ENCODE peak calls at places on chromosomes 1 and 21, in seven cellular contexts. One of them, this sample, is unnamed.

GRCh38 chr1:199914546-199914945 is 113.0 kb upstream of the NR5A2 start:
- DNase-seq in nucleus accumbens: no peak
- DNase-seq in mucosa of gallbladder: no peak
- DNase-seq in fibroblast of lung: no peak
- DNase-seq in natural killer cell treated with Interleukin-12 subunit alpha and Interleukin-12 subunit beta and Interleukin-15 and Interleukin-18, amount 100 ng/mL, for 72 hours: no peak
- DNase-seq in HTR-8/SVneo: no peak
- DNase-seq in mucosa of descending colon: no peak
- DNase-seq in this sample: no peak

GRCh38 chr1:56473582-56474270 is 105.6 kb downstream of the PLPP3 start:
- DNase-seq in nucleus accumbens: no peak
- DNase-seq in mucosa of gallbladder: no peak
- DNase-seq in fibroblast of lung: no peak
- DNase-seq in natural killer cell treated with Interleukin-12 subunit alpha and Interleukin-12 subunit beta and Interleukin-15 and Interleukin-18, amount 100 ng/mL, for 72 hours: no peak
- DNase-seq in HTR-8/SVneo: no peak
- DNase-seq in mucosa of descending colon: no peak
- DNase-seq in this sample: peak

GRCh38 chr1:220528679-220529529 is 968 bp downstream of the MARK1 start:
- DNase-seq in nucleus accumbens: no peak
- DNase-seq in mucosa of gallbladder: no peak
- DNase-seq in fibroblast of lung: no peak
- DNase-seq in natural killer cell treated with Interleukin-12 subunit alpha and Interleukin-12 subunit beta and Interleukin-15 and Interleukin-18, amount 100 ng/mL, for 72 hours: no peak
- DNase-seq in HTR-8/SVneo: no peak
- DNase-seq in mucosa of descending colon: peak
- DNase-seq in this sample: peak

GRCh38 chr21:36976882-36977651 is 10.6 kb upstream of the HLCS start:
- DNase-seq in nucleus accumbens: no peak
- DNase-seq in mucosa of gallbladder: peak
- DNase-seq in fibroblast of lung: peak
- DNase-seq in natural killer cell treated with Interleukin-12 subunit alpha and Interleukin-12 subunit beta and Interleukin-15 and Interleukin-18, amount 100 ng/mL, for 72 hours: no peak
- DNase-seq in HTR-8/SVneo: peak
- DNase-seq in mucosa of descending colon: no peak
- DNase-seq in this sample: no peak

GRCh38 chr1:67732750-67733151 is 47.8 kb downstream of the GADD45A start:
- DNase-seq in nucleus accumbens: no peak
- DNase-seq in mucosa of gallbladder: no peak
- DNase-seq in fibroblast of lung: peak
- DNase-seq in natural killer cell treated with Interleukin-12 subunit alpha and Interleukin-12 subunit beta and Interleukin-15 and Interleukin-18, amount 100 ng/mL, for 72 hours: no peak
- DNase-seq in HTR-8/SVneo: no peak
- DNase-seq in mucosa of descending colon: no peak
- DNase-seq in this sample: no peak

GRCh38 chr21:45306832-45307571 is 19.3 kb upstream of the POFUT2 start:
- DNase-seq in nucleus accumbens: peak
- DNase-seq in mucosa of gallbladder: peak
- DNase-seq in fibroblast of lung: peak
- DNase-seq in natural killer cell treated with Interleukin-12 subunit alpha and Interleukin-12 subunit beta and Interleukin-15 and Interleukin-18, amount 100 ng/mL, for 72 hours: no peak
- DNase-seq in HTR-8/SVneo: no peak
- DNase-seq in mucosa of descending colon: peak
- DNase-seq in this sample: peak

GRCh38 chr1:231460614-231461013 is 38.5 kb upstream of the EGLN1 start:
- DNase-seq in nucleus accumbens: no peak
- DNase-seq in mucosa of gallbladder: peak
- DNase-seq in fibroblast of lung: no peak
- DNase-seq in natural killer cell treated with Interleukin-12 subunit alpha and Interleukin-12 subunit beta and Interleukin-15 and Interleukin-18, amount 100 ng/mL, for 72 hours: peak
- DNase-seq in HTR-8/SVneo: no peak
- DNase-seq in mucosa of descending colon: no peak
- DNase-seq in this sample: no peak

GRCh38 chr1:45442272-45442671 is 48.7 kb downstream of the TESK2 start:
- DNase-seq in nucleus accumbens: no peak
- DNase-seq in mucosa of gallbladder: no peak
- DNase-seq in fibroblast of lung: peak
- DNase-seq in natural killer cell treated with Interleukin-12 subunit alpha and Interleukin-12 subunit beta and Interleukin-15 and Interleukin-18, amount 100 ng/mL, for 72 hours: no peak
- DNase-seq in HTR-8/SVneo: peak
- DNase-seq in mucosa of descending colon: no peak
- DNase-seq in this sample: no peak

GRCh38 chr21:43279578-43279894 is 110.7 kb downstream of the CRYAA start:
- DNase-seq in nucleus accumbens: no peak
- DNase-seq in mucosa of gallbladder: no peak
- DNase-seq in fibroblast of lung: no peak
- DNase-seq in natural killer cell treated with Interleukin-12 subunit alpha and Interleukin-12 subunit beta and Interleukin-15 and Interleukin-18, amount 100 ng/mL, for 72 hours: no peak
- DNase-seq in HTR-8/SVneo: no peak
- DNase-seq in mucosa of descending colon: no peak
- DNase-seq in this sample: no peak

GRCh38 chr1:96808186-96808585 is 86.6 kb downstream of the PTBP2 start:
- DNase-seq in nucleus accumbens: no peak
- DNase-seq in mucosa of gallbladder: no peak
- DNase-seq in fibroblast of lung: no peak
- DNase-seq in natural killer cell treated with Interleukin-12 subunit alpha and Interleukin-12 subunit beta and Interleukin-15 and Interleukin-18, amount 100 ng/mL, for 72 hours: no peak
- DNase-seq in HTR-8/SVneo: no peak
- DNase-seq in mucosa of descending colon: no peak
- DNase-seq in this sample: no peak

GRCh38 chr1:3439346-3439745 is 15.1 kb upstream of the ARHGEF16 start:
- DNase-seq in nucleus accumbens: no peak
- DNase-seq in mucosa of gallbladder: no peak
- DNase-seq in fibroblast of lung: no peak
- DNase-seq in natural killer cell treated with Interleukin-12 subunit alpha and Interleukin-12 subunit beta and Interleukin-15 and Interleukin-18, amount 100 ng/mL, for 72 hours: no peak
- DNase-seq in HTR-8/SVneo: no peak
- DNase-seq in mucosa of descending colon: no peak
- DNase-seq in this sample: no peak

This sample was measured in putamen.